ENCODE peak calls at places on chromosomes 1 and 21, in six cellular contexts. H is ovary; B is adrenal gland; T is CD4-positive, alpha-beta memory T cell; U is heart right ventricle; J is IMR-90. F is an unnamed sample. For H3K4me1, the result is how much of the 10 kb centered on the place peaks cover.

GRCh38 chr21:45902292-45902995 is 79.1 kb upstream of the COL6A1 start:
- DNase-seq in H (peak), B (no peak), T (no peak), U (no peak), J (no peak), F (no peak)

GRCh38 chr1:182446033-182446669 is 3.8 kb upstream of the RGSL1 start:
- DNase-seq in H (no peak), B (peak), T (no peak), U (peak), J (peak), F (no peak)

GRCh38 chr1:163082971-163083370 is 13.8 kb downstream of the RGS4 start:
- DNase-seq in H (no peak), B (peak), T (no peak), U (peak), J (no peak), F (no peak)

GRCh38 chr1:54996869-54997710 is 1.6 kb upstream of the BSND start:
- DNase-seq in H (no peak), B (no peak), T (no peak), U (no peak), J (no peak), F (no peak)

GRCh38 chr21:26140185-26140584 is 30.4 kb downstream of the APP start:
- DNase-seq in H (no peak), B (peak), T (no peak), U (peak), J (peak), F (no peak)

GRCh38 chr1:162388615-162389014 is 7.1 kb downstream of the C1orf226 start:
- DNase-seq in H (no peak), B (no peak), T (no peak), U (no peak), J (no peak), F (no peak)

GRCh38 chr1:145960468-145961108 is 2.8 kb upstream of the LIX1L start:
- DNase-seq in H (peak), B (peak), T (peak), U (peak), J (peak), F (peak)

GRCh38 chr1:204065174-204065985 is 7.5 kb upstream of the SOX13 start:
- DNase-seq in H (peak), B (no peak), T (no peak), U (peak), J (peak), F (no peak)

GRCh38 chr21:36321325-36322082 is 1.5 kb downstream of the MORC3 start:
- DNase-seq in H (peak), B (peak), T (no peak), U (peak), J (peak), F (peak)

GRCh38 chr21:23401278-23401677 is 2206.0 kb downstream of the MRPL39 start:
- DNase-seq in H (no peak), B (no peak), T (no peak), U (no peak), J (no peak), F (no peak)

GRCh38 chr1:2610036-2610720 is 22.6 kb downstream of the MMEL1 start:
- DNase-seq in H (peak), B (no peak), T (no peak), U (no peak), J (no peak), F (no peak)

GRCh38 chr1:236989290-236990051 is 14.8 kb downstream of the MT1HL1 start:
- DNase-seq in H (no peak), B (no peak), T (no peak), U (no peak), J (no peak), F (no peak)

GRCh38 chr21:26655466-26655865 is 82.4 kb upstream of the CYYR1 start:
- DNase-seq in H (no peak), B (no peak), T (no peak), U (no peak), J (no peak), F (no peak)

GRCh38 chr1:56017336-56017735 is 562.0 kb downstream of the PLPP3 start:
- DNase-seq in H (no peak), B (no peak), T (no peak), U (no peak), J (peak), F (no peak)

GRCh38 chr1:19412654-19413053 is 72.7 kb downstream of the CAPZB start:
- DNase-seq in H (no peak), B (no peak), T (no peak), U (no peak), J (no peak), F (no peak)

GRCh38 chr1:63321788-63322247 is 549 bp upstream of the FOXD3 start:
- DNase-seq in H (no peak), B (no peak), T (no peak), U (no peak), J (no peak), F (no peak)

GRCh38 chr1:1243261-1243660 is 3.3 kb downstream of the C1QTNF12 start:
- DNase-seq in H (no peak), B (no peak), T (no peak), U (no peak), J (no peak), F (no peak)

GRCh38 chr1:106995970-106996369 is 60.5 kb upstream of the PRMT6 start:
- DNase-seq in H (no peak), B (no peak), T (no peak), U (no peak), J (no peak), F (no peak)

GRCh38 chr1:235567812-235568444 is 63.7 kb upstream of the B3GALNT2 start:
- DNase-seq in H (no peak), B (no peak), T (no peak), U (no peak), J (no peak), F (no peak)

GRCh38 chr21:43667191-43667904 is 8.0 kb downstream of the RRP1B start:
- DNase-seq in H (no peak), B (no peak), T (no peak), U (no peak), J (peak), F (no peak)

GRCh38 chr1:155993595-155993994 is 15.2 kb upstream of the ARHGEF2 start:
- DNase-seq in H (no peak), B (no peak), T (no peak), U (no peak), J (no peak), F (no peak)

GRCh38 chr1:159783724-159784123 is 3.0 kb downstream of the DUSP23 start:
- DNase-seq in H (no peak), B (no peak), T (no peak), U (no peak), J (no peak), F (no peak)

GRCh38 chr1:246708166-246708565 is 16.0 kb upstream of the SCCPDH start:
- DNase-seq in H (no peak), B (no peak), T (no peak), U (no peak), J (no peak), F (no peak)

GRCh38 chr1:38140025-38140487 is 93.5 kb upstream of the POU3F1 start:
- DNase-seq in H (no peak), B (no peak), T (no peak), U (no peak), J (peak), F (no peak)
- H3K4me3 ChIP-seq in H (no peak), B (no peak), T (no peak), U (no peak), J (no peak), F (no peak)

GRCh38 chr1:8314346-8315280 is 3.3 kb upstream of the SLC45A1 start:
- DNase-seq in H (peak), B (peak), T (peak), U (peak), J (peak), F (peak)

GRCh38 chr1:8315573-8316475 is 2.1 kb upstream of the SLC45A1 start:
- DNase-seq in H (no peak), B (no peak), T (no peak), U (no peak), J (no peak), F (no peak)

GRCh38 chr1:8318436-8318835 is 522 bp downstream of the SLC45A1 start:
- DNase-seq in H (no peak), B (no peak), T (no peak), U (no peak), J (no peak), F (no peak)

GRCh38 chr1:8321612-8322011 is 3.7 kb downstream of the SLC45A1 start:
- DNase-seq in H (no peak), B (no peak), T (no peak), U (no peak), J (no peak), F (no peak)

GRCh38 chr1:8317647-8318360 is at the start of gene SLC45A1:
- DNase-seq in H (peak), B (peak), T (peak), U (peak), J (peak), F (peak)
- H3K4me1 ChIP-seq in H (under half), B (under half), T (under half), U (under half), J (under half), F (under half)

DNA sequence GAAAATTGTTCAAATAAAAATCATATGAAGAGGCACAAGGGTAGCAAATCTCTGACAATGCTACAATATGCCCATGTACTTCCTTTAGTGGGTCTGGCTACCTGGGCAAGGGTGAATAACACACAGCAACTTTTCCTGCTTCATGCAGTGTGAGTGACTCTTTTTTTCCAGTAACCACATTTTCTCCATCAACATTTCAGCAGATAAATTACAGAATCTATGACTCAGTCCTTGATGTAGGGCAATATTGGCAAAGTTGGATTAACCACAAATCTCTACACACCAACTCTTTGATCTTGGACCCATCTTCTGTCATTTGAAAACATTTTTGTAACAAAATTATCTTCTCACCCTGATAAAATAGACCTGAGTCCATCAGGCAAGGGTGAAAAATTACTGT is 31.7 kb downstream of the ERICH3 start:
- DNase-seq in H (no peak), B (peak), T (no peak), U (no peak), J (no peak), F (no peak)
- H3K4me3 ChIP-seq in H (no peak), B (no peak), T (no peak), U (no peak), J (no peak), F (no peak)

DNA sequence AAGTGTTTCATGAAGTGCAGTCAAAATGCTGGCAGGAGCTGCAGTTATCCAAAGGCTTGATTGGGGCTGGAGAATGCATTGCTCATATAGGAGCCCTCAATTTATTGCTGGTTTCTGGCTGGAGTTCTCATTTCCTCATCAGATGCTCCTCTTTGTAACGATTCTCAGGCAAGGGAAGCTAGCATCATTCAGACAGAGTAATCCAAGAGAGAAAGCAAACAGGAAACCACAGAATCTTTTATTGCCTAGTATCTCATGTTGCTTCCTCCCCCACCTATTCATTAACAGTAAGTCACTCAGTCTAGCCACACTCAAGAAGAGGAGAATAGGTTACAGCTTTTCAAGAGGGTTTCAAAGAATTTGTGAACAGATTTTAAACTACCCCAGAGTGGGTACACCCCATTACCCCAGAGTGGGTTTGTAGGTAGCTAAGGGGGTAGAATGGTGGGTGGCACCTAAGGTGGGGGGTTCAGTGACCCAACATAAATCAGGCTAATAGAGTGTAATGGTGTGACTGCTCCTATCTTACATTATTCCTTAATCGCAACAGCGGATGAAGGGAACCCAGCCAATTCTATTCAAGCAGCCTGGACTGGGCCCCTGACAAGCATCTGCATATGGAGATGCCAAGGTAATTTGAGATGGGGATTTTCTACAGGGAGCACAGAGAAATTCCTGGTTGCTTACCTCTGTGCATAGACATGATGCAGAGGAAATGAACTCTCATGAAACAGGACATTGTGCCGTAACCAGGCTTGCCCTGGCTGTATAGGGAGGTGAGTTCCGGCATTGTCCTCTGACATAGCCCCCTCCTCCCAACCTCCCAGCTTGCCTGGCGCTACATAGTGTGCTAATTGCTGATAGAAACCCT is 67.2 kb downstream of the KCNJ15 start:
- DNase-seq in H (no peak), B (no peak), T (no peak), U (no peak), J (peak), F (peak)
- H3K4me1 ChIP-seq in H (under half), B (under half), T (under half), U (under half), J (under half), F (under half)

DNA sequence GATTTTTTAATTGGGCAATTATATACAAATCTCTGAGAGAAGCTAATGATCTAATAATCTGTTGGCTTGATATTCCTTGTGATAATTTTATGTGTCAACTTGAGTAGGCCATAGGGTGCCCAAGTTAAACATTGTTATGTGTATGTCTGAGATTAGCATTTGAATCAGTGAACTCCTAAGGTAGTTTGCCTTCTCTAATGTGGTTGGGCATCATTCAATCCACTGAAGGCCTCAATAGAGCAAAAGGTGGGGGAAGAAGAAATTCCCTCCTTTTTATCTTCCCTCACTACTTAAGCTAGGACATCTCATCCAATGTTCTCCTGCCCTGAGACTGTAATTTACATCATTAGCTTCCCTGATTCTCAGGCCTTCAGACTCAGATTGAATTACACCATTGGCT is 394.5 kb downstream of the LMO4 start:
- DNase-seq in H (no peak), B (no peak), T (no peak), U (no peak), J (no peak), F (no peak)
- H3K4me3 ChIP-seq in H (no peak), B (no peak), T (no peak), U (no peak), J (no peak), F (no peak)

GRCh38 chr1:23551849-23552248 is 7.5 kb downstream of the ID3 start:
- DNase-seq in H (no peak), B (no peak), T (no peak), U (no peak), J (no peak), F (no peak)
- H3K4me1 ChIP-seq in H (under half), B (under half), T (under half), U (under half), J (under half), F (under half)

GRCh38 chr21:37338671-37339526 is 27.7 kb upstream of the DYRK1A start:
- DNase-seq in H (peak), B (peak), T (no peak), U (peak), J (peak), F (no peak)
- H3K4me3 ChIP-seq in H (no peak), B (no peak), T (no peak), U (no peak), J (peak), F (no peak)

F was measured in prostate gland.